ENCODE peak calls at places on chromosomes 6 and 20, in seven cellular contexts. A is stomach, O is heart left ventricle, W is body of pancreas, Y is lower leg skin, D is ovary, U is sigmoid colon. M is an unnamed sample.

GRCh38 chr6:163667372-163668060 is 253.0 kb downstream of the QKI start:
- DNase-seq in A (no peak), O (no peak), W (no peak), Y (peak), D (no peak), U (peak), M (no peak)

GRCh38 chr6:105485456-105485855 is 82.6 kb upstream of the PREP start:
- DNase-seq in A (no peak), O (no peak), W (no peak), Y (no peak), D (no peak), U (no peak), M (no peak)

GRCh38 chr6:41442800-41443501 is 103.2 kb upstream of the FOXP4 start:
- DNase-seq in A (peak), O (peak), W (peak), Y (peak), D (peak), U (peak), M (peak)

GRCh38 chr6:36997811-36998722 is 7.4 kb upstream of the FGD2 start:
- DNase-seq in A (peak), O (no peak), W (peak), Y (no peak), D (peak), U (peak), M (no peak)

GRCh38 chr6:42555477-42556457 is 8.1 kb upstream of the UBR2 start:
- DNase-seq in A (no peak), O (no peak), W (no peak), Y (no peak), D (no peak), U (no peak), M (peak)

GRCh38 chr6:138004423-138005287 is 102.6 kb downstream of the PERP start:
- DNase-seq in A (no peak), O (no peak), W (no peak), Y (no peak), D (no peak), U (no peak), M (peak)

GRCh38 chr20:54535045-54535444 is 59.7 kb downstream of the DOK5 start:
- DNase-seq in A (no peak), O (no peak), W (no peak), Y (no peak), D (no peak), U (no peak), M (no peak)

GRCh38 chr20:60921021-60921622 is 330.9 kb upstream of the CDH4 start:
- DNase-seq in A (no peak), O (no peak), W (no peak), Y (no peak), D (peak), U (no peak), M (no peak)

GRCh38 chr6:30121446-30122065 is 8.7 kb upstream of the TRIM31 start:
- DNase-seq in A (no peak), O (no peak), W (no peak), Y (no peak), D (no peak), U (no peak), M (no peak)

GRCh38 chr6:52335576-52335975 is 26.4 kb upstream of the PAQR8 start:
- DNase-seq in A (peak), O (no peak), W (no peak), Y (no peak), D (peak), U (no peak), M (no peak)

GRCh38 chr6:71502210-71502609 is 213.6 kb downstream of the OGFRL1 start:
- DNase-seq in A (no peak), O (no peak), W (no peak), Y (no peak), D (no peak), U (no peak), M (no peak)

GRCh38 chr20:54058420-54059139 is 11.8 kb downstream of the BCAS1 start:
- DNase-seq in A (no peak), O (no peak), W (no peak), Y (no peak), D (no peak), U (no peak), M (no peak)

GRCh38 chr6:3526962-3527796 is 70.3 kb upstream of the SLC22A23 start:
- DNase-seq in A (no peak), O (no peak), W (no peak), Y (no peak), D (no peak), U (no peak), M (no peak)

GRCh38 chr6:138160329-138161117 is 1.2 kb upstream of the ARFGEF3 start:
- DNase-seq in A (no peak), O (no peak), W (no peak), Y (no peak), D (no peak), U (no peak), M (no peak)

GRCh38 chr6:16059496-16059895 is 69.4 kb upstream of the MYLIP start:
- DNase-seq in A (no peak), O (no peak), W (no peak), Y (no peak), D (no peak), U (no peak), M (no peak)

GRCh38 chr6:144379356-144379755 is 94.2 kb downstream of the UTRN start:
- DNase-seq in A (no peak), O (no peak), W (no peak), Y (no peak), D (no peak), U (no peak), M (no peak)

GRCh38 chr6:157518399-157519250 is 137.6 kb downstream of the ZDHHC14 start:
- DNase-seq in A (no peak), O (no peak), W (no peak), Y (peak), D (peak), U (no peak), M (no peak)

GRCh38 chr20:2145376-2145775 is 43.7 kb downstream of the STK35 start:
- DNase-seq in A (no peak), O (no peak), W (no peak), Y (no peak), D (no peak), U (no peak), M (no peak)

GRCh38 chr6:81238390-81238789 is 514.1 kb downstream of the TENT5A start:
- DNase-seq in A (no peak), O (no peak), W (no peak), Y (no peak), D (no peak), U (no peak), M (no peak)

GRCh38 chr6:37492236-37493046 is 7.3 kb downstream of the CCDC167 start:
- DNase-seq in A (no peak), O (no peak), W (no peak), Y (no peak), D (no peak), U (no peak), M (no peak)

GRCh38 chr6:36216559-36216958 is 20.0 kb downstream of the BRPF3 start:
- DNase-seq in A (no peak), O (no peak), W (no peak), Y (no peak), D (no peak), U (no peak), M (no peak)

GRCh38 chr6:13868236-13868635 is 53.9 kb upstream of the MCUR1 start:
- DNase-seq in A (no peak), O (no peak), W (no peak), Y (no peak), D (no peak), U (no peak), M (no peak)

GRCh38 chr6:87731818-87732661 is 30.0 kb upstream of the AKIRIN2 start:
- DNase-seq in A (peak), O (peak), W (peak), Y (peak), D (peak), U (peak), M (peak)

GRCh38 chr6:7545509-7546369 is 4.3 kb downstream of the DSP start:
- DNase-seq in A (no peak), O (no peak), W (no peak), Y (no peak), D (no peak), U (no peak), M (no peak)

GRCh38 chr6:135251964-135252429 is 70.9 kb downstream of the MYB start:
- DNase-seq in A (no peak), O (no peak), W (no peak), Y (no peak), D (no peak), U (no peak), M (no peak)

GRCh38 chr6:287500-287883 is 4.8 kb upstream of the DUSP22 start:
- DNase-seq in A (no peak), O (no peak), W (no peak), Y (no peak), D (no peak), U (no peak), M (no peak)
- TF ChIP-seq POLR2A in A (no peak), O (no peak), W (no peak), Y (no peak), D (no peak), U (no peak), M (no peak)

GRCh38 chr6:44297063-44298038 is 15.8 kb downstream of the AARS2 start:
- DNase-seq in A (peak), O (no peak), W (no peak), Y (no peak), D (peak), U (no peak), M (peak)
- TF ChIP-seq POLR2A in A (no peak), O (no peak), W (no peak), Y (no peak), D (no peak), U (no peak), M (peak)

GRCh38 chr6:1609662-1610496 is at the start of gene FOXC1:
- DNase-seq in A (peak), O (peak), W (peak), Y (peak), D (peak), U (peak), M (peak)
- TF ChIP-seq POLR2A in A (no peak), O (no peak), W (peak), Y (no peak), D (no peak), U (no peak), M (no peak)

GRCh38 chr20:47358672-47359532 is 2.4 kb upstream of the ZMYND8 start:
- DNase-seq in A (peak), O (no peak), W (peak), Y (peak), D (peak), U (peak), M (peak)
- TF ChIP-seq POLR2A in A (no peak), O (no peak), W (peak), Y (no peak), D (peak), U (peak), M (peak)

DNA sequence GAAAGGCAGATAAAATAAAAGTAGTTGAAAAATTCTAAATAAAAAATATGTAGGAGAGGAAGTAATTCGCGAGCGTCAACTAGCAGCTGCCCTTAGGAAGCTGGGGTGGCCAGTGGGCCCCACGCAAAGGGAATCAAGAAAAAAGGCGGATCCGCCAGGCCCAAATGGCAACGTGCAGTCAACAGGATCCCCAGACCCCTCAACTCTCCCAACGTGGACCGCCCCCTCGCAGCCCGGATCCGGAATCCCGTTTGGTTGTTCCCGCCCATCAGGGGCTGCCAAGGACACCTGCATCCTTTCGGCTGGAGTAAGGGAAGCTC is 296 bp downstream of the DZANK1 start:
- DNase-seq in A (no peak), O (no peak), W (no peak), Y (no peak), D (no peak), U (no peak), M (no peak)
- TF ChIP-seq POLR2A in A (no peak), O (no peak), W (no peak), Y (no peak), D (no peak), U (no peak), M (no peak)

DNA sequence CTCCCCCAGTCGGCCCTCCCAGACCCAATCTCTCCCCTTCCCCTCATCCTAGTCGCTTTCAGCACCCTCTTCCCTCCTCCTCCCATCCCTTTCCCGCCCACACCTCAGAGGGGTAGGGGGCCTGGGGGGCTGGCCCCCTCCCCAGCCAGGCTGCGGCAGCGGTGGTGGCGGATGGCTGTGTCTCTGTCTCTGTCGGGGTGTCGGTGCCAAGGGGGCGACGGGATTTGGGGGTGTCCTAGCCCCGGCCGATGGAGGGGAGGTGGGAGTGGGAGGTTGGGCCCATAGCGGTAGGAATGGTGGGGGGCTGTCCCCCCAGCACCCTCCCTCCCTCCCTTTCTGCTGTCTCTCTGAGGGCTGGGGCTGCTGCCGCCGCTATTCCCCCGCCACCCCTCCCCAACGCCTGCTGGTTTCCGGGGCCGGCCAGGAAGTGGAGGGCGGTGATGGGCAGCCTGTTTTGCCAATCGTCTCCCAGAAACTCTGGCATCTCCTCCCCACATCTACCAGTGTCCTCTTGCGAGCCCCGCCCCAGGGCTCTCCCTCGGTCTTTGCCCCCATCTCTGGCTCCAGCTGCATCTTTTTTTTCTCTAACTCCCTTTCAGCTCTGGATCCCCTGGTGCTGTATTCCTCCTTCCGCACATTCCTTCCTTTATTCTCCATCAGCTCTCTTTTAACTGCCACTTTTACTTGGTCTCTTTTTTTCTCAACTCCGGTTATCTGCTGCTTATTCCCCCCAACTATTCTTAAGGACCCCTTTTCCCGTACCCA is at the start of gene AGPAT1:
- DNase-seq in A (peak), O (peak), W (peak), Y (peak), D (peak), U (peak), M (peak)
- TF ChIP-seq POLR2A in A (no peak), O (no peak), W (no peak), Y (peak), D (peak), U (peak), M (peak)

GRCh38 chr20:50734730-50735679 is 3.6 kb downstream of the PARD6B start:
- DNase-seq in A (no peak), O (no peak), W (peak), Y (peak), D (no peak), U (no peak), M (no peak)
- TF ChIP-seq POLR2A in A (no peak), O (no peak), W (no peak), Y (no peak), D (no peak), U (no peak), M (no peak)

DNA sequence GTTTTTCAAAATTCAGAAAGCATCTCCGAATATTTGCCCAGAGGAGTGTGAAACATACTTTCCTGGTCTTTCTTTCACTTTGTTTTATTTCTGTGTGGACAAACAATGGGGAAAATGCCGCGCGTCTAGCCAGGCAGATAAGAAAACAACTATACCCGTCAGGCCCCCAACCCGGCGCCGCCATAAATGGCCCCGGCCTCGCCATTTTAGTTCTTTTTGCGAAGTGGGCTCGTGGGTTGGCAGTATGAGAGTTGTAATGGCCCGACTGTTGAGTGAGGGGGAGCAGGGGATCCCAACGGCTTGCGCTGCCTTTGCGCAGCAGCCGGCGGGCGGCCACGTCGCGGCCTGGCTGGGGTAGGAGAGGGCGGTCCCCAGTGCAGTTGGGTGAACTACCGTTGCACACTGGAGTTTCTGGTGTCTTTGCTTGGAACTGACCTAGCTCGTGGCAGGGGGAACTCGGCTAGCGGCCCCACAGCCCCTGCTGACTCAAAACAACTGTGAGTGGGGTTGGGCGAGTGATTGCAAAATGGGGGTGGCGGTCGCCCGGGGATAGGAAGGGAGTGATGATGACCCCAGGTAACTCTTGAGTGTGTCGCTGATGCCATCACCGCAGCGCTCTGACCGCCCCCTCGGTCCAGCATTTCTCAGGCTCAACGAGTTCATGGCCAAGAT is 7.3 kb downstream of the HSPA1B start:
- DNase-seq in A (peak), O (peak), W (peak), Y (no peak), D (peak), U (peak), M (peak)
- TF ChIP-seq POLR2A in A (no peak), O (no peak), W (no peak), Y (peak), D (peak), U (no peak), M (peak)

GRCh38 chr20:34302723-34303528 is at the start of gene AHCY:
- DNase-seq in A (peak), O (peak), W (peak), Y (peak), D (peak), U (peak), M (peak)
- TF ChIP-seq POLR2A in A (no peak), O (no peak), W (peak), Y (no peak), D (peak), U (no peak), M (peak)

M was measured in erythroblast.